ENCODE peak calls at places on chromosomes 12 and 14, in eight cellular contexts. X is EL; K is left cardiac atrium; J is stimulated activated CD4-positive, alpha-beta T cell treated with anti-CD3 and anti-CD28 coated beads, Interleukin-1b, Interleukin-23, amount 100 ng/mL, for 4 hours; P is cardiac fibroblast; M is GM13976; V is posterior vena cava; A is HS-27A. B is an unnamed sample.

GRCh38 chr14:100438678-100439592 is 115.8 kb downstream of the SLC25A47 start:
- DNase-seq in V (no peak), J (peak; percentile 41), X (peak; percentile 85), A (peak; percentile 41), M (no peak), K (peak; percentile 35), P (peak; percentile 46), B (peak; percentile 91)

GRCh38 chr12:72271401-72271740 is 799 bp upstream of the TRHDE start:
- DNase-seq in M (peak; percentile 18), V (peak; percentile 75), A (no peak), K (peak; percentile 20), X (peak; percentile 77), P (peak; percentile 12), J (no peak), B (no peak)

GRCh38 chr12:12327802-12328201 is 22.2 kb downstream of the MANSC1 start:
- DNase-seq in J (peak; percentile 11), A (no peak), M (peak; percentile 71), V (no peak), K (no peak), P (peak; percentile 80), X (peak; percentile 67), B (peak; percentile 66)

GRCh38 chr14:104136472-104137296 is 1.7 kb upstream of the KIF26A start:
- DNase-seq in M (no peak), J (no peak), X (no peak), V (peak; percentile 71), K (peak; percentile 45), A (no peak), P (no peak), B (no peak)

GRCh38 chr14:32469388-32470160 is 140.5 kb downstream of the AKAP6 start:
- DNase-seq in P (peak; percentile 75), X (peak; percentile 47), M (peak; percentile 24), J (no peak), A (no peak), K (no peak), V (no peak), B (peak; percentile 50)

GRCh38 chr14:47549886-47550285 is 125.5 kb downstream of the MDGA2 start:
- DNase-seq in P (no peak), K (no peak), V (no peak), J (no peak), M (no peak), A (no peak), X (no peak), B (no peak)

GRCh38 chr14:73726025-73726961 is 12.1 kb upstream of the PNMA1 start:
- DNase-seq in X (no peak), J (no peak), K (no peak), A (no peak), P (peak; percentile 63), M (no peak), V (no peak), B (no peak)

GRCh38 chr12:14238224-14238792 is 127.2 kb upstream of the ATF7IP start:
- DNase-seq in V (no peak), A (no peak), K (no peak), P (peak; percentile 67), M (no peak), J (no peak), X (peak; percentile 29), B (peak; percentile 36)

GRCh38 chr14:57057803-57058202 is 210.9 kb downstream of the EXOC5 start:
- DNase-seq in V (no peak), J (no peak), M (no peak), P (no peak), X (no peak), A (no peak), K (no peak), B (peak; percentile 27)

GRCh38 chr14:22071001-22071400 is 397.4 kb upstream of the OR4E1 start:
- DNase-seq in X (no peak), M (peak; percentile 20), A (no peak), K (no peak), P (no peak), V (no peak), J (no peak), B (no peak)

GRCh38 chr12:128989287-128989686 is 136.0 kb downstream of the GLT1D1 start:
- DNase-seq in X (no peak), J (no peak), P (no peak), V (no peak), A (no peak), K (no peak), M (no peak), B (no peak)

GRCh38 chr12:14836336-14837210 is 6.8 kb downstream of the ART4 start:
- DNase-seq in V (no peak), A (peak; percentile 89), K (no peak), P (peak; percentile 85), M (no peak), X (peak; percentile 88), J (no peak), B (peak; percentile 88)

GRCh38 chr12:74980510-74980909 is 229.1 kb downstream of the KCNC2 start:
- DNase-seq in A (no peak), V (no peak), J (no peak), M (no peak), P (no peak), K (no peak), X (no peak), B (no peak)

GRCh38 chr14:58823309-58823708 is 185.5 kb downstream of the DACT1 start:
- DNase-seq in M (no peak), J (no peak), V (no peak), P (no peak), K (no peak), X (no peak), A (no peak), B (no peak)

GRCh38 chr14:71551291-71551955 is 380.8 kb upstream of the RGS6 start:
- DNase-seq in V (no peak), X (peak; percentile 51), J (no peak), M (no peak), P (peak; percentile 32), A (no peak), K (no peak), B (peak; percentile 27)

GRCh38 chr12:104653730-104654328 is 197.1 kb downstream of the CHST11 start:
- DNase-seq in P (no peak), M (peak; percentile 41), A (no peak), K (no peak), X (peak; percentile 21), V (no peak), J (no peak), B (peak; percentile 41)

GRCh38 chr12:46521145-46521544 is 148.6 kb upstream of the SLC38A2 start:
- DNase-seq in V (no peak), M (no peak), X (no peak), J (no peak), A (no peak), K (no peak), P (no peak), B (no peak)

GRCh38 chr14:73180385-73180805 is 44.1 kb downstream of the PSEN1 start:
- DNase-seq in V (no peak), K (no peak), A (no peak), X (peak; percentile 43), J (no peak), M (no peak), P (peak; percentile 89), B (peak; percentile 82)

GRCh38 chr12:67161322-67161918 is 107.7 kb upstream of the CAND1 start:
- DNase-seq in X (peak; percentile 32), P (peak; percentile 51), A (no peak), M (peak; percentile 25), K (peak; percentile 23), V (no peak), J (peak; percentile 5), B (peak; percentile 61)

GRCh38 chr14:51726166-51726899 is 74.6 kb downstream of the FRMD6 start:
- DNase-seq in K (no peak), P (peak; percentile 52), X (peak; percentile 60), M (no peak), J (no peak), A (no peak), V (no peak), B (no peak)

GRCh38 chr12:39574378-39574777 is 45.2 kb downstream of the ABCD2 start:
- DNase-seq in X (no peak), K (no peak), V (no peak), M (no peak), J (no peak), P (no peak), A (no peak), B (no peak)

GRCh38 chr12:113030875-113031525 is 25.5 kb upstream of the DTX1 start:
- DNase-seq in P (peak; percentile 79), X (peak; percentile 83), K (peak; percentile 24), V (no peak), J (no peak), A (no peak), M (peak; percentile 64), B (peak; percentile 75)

GRCh38 chr12:459430-460258 is at the start of gene B4GALNT3:
- DNase-seq in M (peak; percentile 67), V (peak; percentile 86), K (peak; percentile 52), A (no peak), J (peak; percentile 18), P (peak; percentile 14), X (no peak), B (peak; percentile 39)

GRCh38 chr14:55241673-55242072 is 29.5 kb upstream of the FBXO34 start:
- DNase-seq in M (no peak), P (no peak), V (no peak), J (no peak), K (no peak), A (no peak), X (no peak), B (no peak)

GRCh38 chr12:43407816-43408645 is 144.0 kb downstream of the ADAMTS20 start:
- DNase-seq in X (no peak), P (no peak), K (no peak), M (peak; percentile 23), J (no peak), A (peak; percentile 68), V (no peak), B (no peak)

GRCh38 chr14:60981626-60982455 is 796 bp downstream of the SLC38A6 start:
- DNase-seq in P (peak; percentile 90), J (no peak), A (peak; percentile 53), X (peak; percentile 77), M (peak; percentile 12), V (no peak), K (no peak), B (peak; percentile 62)

GRCh38 chr14:64159588-64159987 is 134.6 kb downstream of the ESR2 start:
- DNase-seq in V (no peak), P (no peak), J (no peak), K (no peak), X (no peak), M (no peak), A (no peak), B (no peak)

GRCh38 chr12:64544796-64545382 is 65.4 kb upstream of the RASSF3 start:
- DNase-seq in A (no peak), X (no peak), V (no peak), P (no peak), J (no peak), K (no peak), M (no peak), B (no peak)

GRCh38 chr14:64971890-64972785 is at the start of gene RAB15:
- DNase-seq in X (peak; percentile 35), J (no peak), K (no peak), A (no peak), P (peak; percentile 31), M (peak; percentile 75), V (no peak), B (no peak)

GRCh38 chr14:68621400-68622365 is 171.2 kb downstream of the ZFP36L1 start:
- DNase-seq in P (peak; percentile 77), A (no peak), K (peak; percentile 68), M (no peak), X (no peak), V (peak; percentile 92), J (no peak), B (no peak)

B was measured in MCF 10A.